ENCODE peak calls at places on chromosomes 16 and 17, in seven cellular contexts. N is AG04450; G is breast epithelium; W is pancreas; C is neural progenitor cell; K is CD4-positive, alpha-beta memory T cell; H is A549. B is an unnamed sample. For H3K9me3, the result is how much of the 10 kb centered on the place peaks cover.

GRCh38 chr16:86565644-86566511 is 751 bp upstream of the FOXC2 start:
- DNase-seq in N (no peak), G (no peak), W (no peak), C (peak), K (no peak), H (no peak), B (no peak)

GRCh38 chr17:62014526-62014925 is 50.6 kb downstream of the MED13 start:
- DNase-seq in N (no peak), G (no peak), W (no peak), C (no peak), K (no peak), H (no peak), B (no peak)

GRCh38 chr17:81735181-81736102 is 23.4 kb downstream of the SLC25A10 start:
- DNase-seq in N (no peak), G (no peak), W (peak), C (no peak), K (no peak), H (no peak), B (no peak)

GRCh38 chr16:2180962-2181923 is 15.2 kb downstream of the CASKIN1 start:
- DNase-seq in N (no peak), G (no peak), W (no peak), C (peak), K (no peak), H (no peak), B (no peak)

GRCh38 chr16:89723279-89724250 is 2.2 kb downstream of the ZNF276 start:
- DNase-seq in N (no peak), G (no peak), W (peak), C (no peak), K (peak), H (no peak), B (peak)

GRCh38 chr16:19882641-19883040 is 2.0 kb downstream of the GPRC5B start:
- DNase-seq in N (no peak), G (no peak), W (no peak), C (peak), K (no peak), H (no peak), B (no peak)

GRCh38 chr17:50094243-50094752 is 853 bp upstream of the PDK2 start:
- DNase-seq in N (peak), G (peak), W (peak), C (peak), K (peak), H (peak), B (peak)

GRCh38 chr17:63881935-63882601 is at the start of gene GH2:
- DNase-seq in N (no peak), G (no peak), W (peak), C (peak), K (peak), H (peak), B (no peak)

GRCh38 chr17:60321336-60322055 is 70.4 kb downstream of the USP32 start:
- DNase-seq in N (no peak), G (no peak), W (no peak), C (no peak), K (no peak), H (no peak), B (no peak)

GRCh38 chr16:28092721-28093382 is 29.3 kb upstream of the GSG1L start:
- DNase-seq in N (no peak), G (no peak), W (no peak), C (no peak), K (no peak), H (no peak), B (no peak)

GRCh38 chr17:81811705-81812570 is 8.0 kb downstream of the GCGR start:
- DNase-seq in N (no peak), G (no peak), W (peak), C (no peak), K (no peak), H (no peak), B (no peak)

GRCh38 chr16:30113031-30113710 is at the start of gene GDPD3:
- DNase-seq in N (no peak), G (no peak), W (peak), C (peak), K (no peak), H (no peak), B (peak)

GRCh38 chr16:60651351-60651750 is 1384.9 kb downstream of the CDH8 start:
- DNase-seq in N (no peak), G (no peak), W (no peak), C (no peak), K (no peak), H (no peak), B (no peak)

GRCh38 chr16:60642956-60643355 is 1393.3 kb downstream of the CDH8 start:
- DNase-seq in N (no peak), G (no peak), W (no peak), C (no peak), K (no peak), H (no peak), B (no peak)

GRCh38 chr16:60645541-60645940 is 1390.7 kb downstream of the CDH8 start:
- DNase-seq in N (no peak), G (no peak), W (no peak), C (no peak), K (no peak), H (no peak), B (no peak)

GRCh38 chr16:60648260-60648659 is 1388.0 kb downstream of the CDH8 start:
- DNase-seq in N (no peak), G (no peak), W (no peak), C (no peak), K (no peak), H (no peak), B (no peak)

DNA sequence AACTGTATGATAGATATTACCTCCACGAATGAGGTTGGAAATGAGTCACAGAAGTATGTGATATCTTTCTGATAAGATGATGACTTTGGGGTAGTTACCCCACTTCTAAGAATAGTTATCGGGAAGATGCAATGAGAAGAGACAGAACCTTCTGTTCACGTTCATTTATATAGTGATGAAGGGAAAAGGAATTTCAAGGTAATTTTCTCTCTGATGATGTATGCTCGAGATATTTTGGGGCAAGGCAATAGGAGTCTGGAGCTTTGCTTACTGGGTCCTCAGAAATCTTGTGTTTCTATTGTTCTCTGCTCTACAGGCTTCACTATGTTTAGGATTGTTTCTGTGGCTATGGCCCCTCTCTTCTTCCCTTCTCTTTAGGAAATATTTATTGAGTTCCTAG is 1389.6 kb downstream of the CDH8 start:
- DNase-seq in N (no peak), G (no peak), W (no peak), C (no peak), K (no peak), H (no peak), B (no peak)
- H3K9me3 ChIP-seq in N (under half), G (under half), W (under half), C (under half), K (under half), H (under half), B (under half)

DNA sequence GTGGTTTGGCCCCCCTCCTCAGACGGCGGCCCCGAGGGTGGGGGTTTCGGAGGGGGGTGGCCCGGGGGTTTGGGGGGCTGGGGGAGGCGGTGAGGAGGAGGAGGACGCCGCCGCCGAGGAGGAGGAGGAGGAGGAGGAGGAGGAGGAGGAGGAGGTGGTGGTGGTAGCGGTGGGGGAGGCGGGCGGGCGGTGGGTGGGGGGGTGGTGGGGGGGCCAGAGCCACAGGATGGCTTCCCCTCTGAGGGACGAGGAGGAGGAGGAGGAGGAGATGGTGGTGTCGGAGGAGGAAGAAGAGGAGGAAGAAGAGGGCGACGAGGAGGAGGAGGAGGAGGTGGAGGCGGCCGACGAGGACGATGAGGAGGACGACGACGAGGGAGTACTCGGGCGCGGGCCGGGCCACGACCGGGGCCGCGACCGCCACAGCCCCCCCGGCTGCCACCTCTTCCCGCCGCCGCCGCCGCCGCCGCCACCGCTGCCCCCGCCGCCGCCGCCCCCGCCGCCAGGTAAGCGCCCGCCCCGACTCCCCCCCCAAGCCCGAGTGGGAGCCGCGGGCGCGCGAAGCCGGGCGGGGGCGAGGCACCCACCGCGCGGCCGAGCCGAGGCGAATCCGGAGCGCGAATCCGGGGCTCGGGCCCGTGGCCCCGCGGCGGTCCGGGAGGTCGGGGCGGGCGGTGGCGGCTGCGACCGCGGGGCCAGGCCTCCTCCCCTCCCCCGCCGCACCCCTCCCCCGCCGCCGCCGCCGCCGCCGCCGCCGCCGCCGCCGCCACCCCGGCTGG is 3.8 kb upstream of the CHD3 start:
- DNase-seq in N (no peak), G (no peak), W (no peak), C (peak), K (peak), H (no peak), B (no peak)
- H3K27ac ChIP-seq in N (peak), G (peak), W (peak), C (no peak), K (no peak), H (peak), B (no peak)

DNA sequence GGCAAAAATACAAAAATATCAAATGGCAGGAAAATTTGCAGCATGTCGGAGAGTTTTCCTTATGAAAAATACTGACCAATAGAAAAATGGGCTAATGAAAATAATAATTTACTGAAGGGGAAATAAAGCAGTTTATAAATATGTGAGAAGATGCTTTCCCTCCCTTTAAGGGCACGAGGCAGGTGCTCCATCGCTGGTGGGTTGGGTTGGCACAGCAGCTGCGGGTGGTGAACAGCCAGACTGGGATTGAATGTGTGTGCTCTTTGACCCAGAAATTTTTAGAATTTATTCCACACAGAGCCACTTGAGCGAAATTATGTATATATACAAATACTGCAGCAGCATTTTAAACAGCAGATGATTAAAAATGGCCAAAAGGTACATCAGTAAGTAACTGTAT is 109.1 kb upstream of the ZNF750 start:
- DNase-seq in N (no peak), G (no peak), W (peak), C (no peak), K (no peak), H (no peak), B (peak)
- H3K9me3 ChIP-seq in N (half or more), G (under half), W (under half), C (under half), K (under half), H (half or more), B (under half)

GRCh38 chr17:77382356-77382911 is 241.7 kb downstream of the SEC14L1 start:
- DNase-seq in N (no peak), G (no peak), W (peak), C (peak), K (peak), H (no peak), B (no peak)

GRCh38 chr17:77383613-77384608 is 243.1 kb downstream of the SEC14L1 start:
- DNase-seq in N (no peak), G (no peak), W (peak), C (no peak), K (no peak), H (no peak), B (peak)

GRCh38 chr17:77381731-77382130 is 241.0 kb downstream of the SEC14L1 start:
- DNase-seq in N (no peak), G (no peak), W (peak), C (no peak), K (no peak), H (no peak), B (no peak)

GRCh38 chr17:77381185-77381700 is 240.5 kb downstream of the SEC14L1 start:
- DNase-seq in N (no peak), G (no peak), W (no peak), C (no peak), K (no peak), H (no peak), B (no peak)

GRCh38 chr17:77382966-77383612 is 242.3 kb downstream of the SEC14L1 start:
- DNase-seq in N (peak), G (no peak), W (peak), C (no peak), K (no peak), H (no peak), B (no peak)
- H3K27ac ChIP-seq in N (peak), G (peak), W (no peak), C (peak), K (peak), H (peak), B (peak)

DNA sequence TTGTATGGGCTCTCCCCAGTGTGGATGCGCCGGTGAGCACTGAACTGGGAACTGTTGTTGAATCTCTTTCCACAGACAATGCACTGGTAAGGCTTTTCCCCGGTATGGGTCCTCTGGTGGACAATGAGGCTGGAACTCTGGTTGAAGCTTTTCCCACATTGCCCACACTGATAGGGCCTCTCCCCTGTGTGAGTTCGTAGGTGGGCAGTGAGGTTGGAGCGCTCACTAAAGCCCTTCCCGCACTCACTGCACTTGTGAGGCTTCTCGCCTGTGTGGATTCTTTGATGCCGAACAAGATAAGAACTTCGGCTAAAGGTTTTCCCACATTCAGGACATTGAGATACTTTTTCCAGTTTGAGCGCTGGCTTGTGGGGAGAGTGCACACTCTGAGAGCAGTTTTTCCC is 17.8 kb downstream of the ZSCAN32 start:
- DNase-seq in N (no peak), G (no peak), W (no peak), C (no peak), K (no peak), H (peak), B (no peak)
- H3K9me3 ChIP-seq in N (half or more), G (half or more), W (under half), C (under half), K (under half), H (half or more), B (half or more)

DNA sequence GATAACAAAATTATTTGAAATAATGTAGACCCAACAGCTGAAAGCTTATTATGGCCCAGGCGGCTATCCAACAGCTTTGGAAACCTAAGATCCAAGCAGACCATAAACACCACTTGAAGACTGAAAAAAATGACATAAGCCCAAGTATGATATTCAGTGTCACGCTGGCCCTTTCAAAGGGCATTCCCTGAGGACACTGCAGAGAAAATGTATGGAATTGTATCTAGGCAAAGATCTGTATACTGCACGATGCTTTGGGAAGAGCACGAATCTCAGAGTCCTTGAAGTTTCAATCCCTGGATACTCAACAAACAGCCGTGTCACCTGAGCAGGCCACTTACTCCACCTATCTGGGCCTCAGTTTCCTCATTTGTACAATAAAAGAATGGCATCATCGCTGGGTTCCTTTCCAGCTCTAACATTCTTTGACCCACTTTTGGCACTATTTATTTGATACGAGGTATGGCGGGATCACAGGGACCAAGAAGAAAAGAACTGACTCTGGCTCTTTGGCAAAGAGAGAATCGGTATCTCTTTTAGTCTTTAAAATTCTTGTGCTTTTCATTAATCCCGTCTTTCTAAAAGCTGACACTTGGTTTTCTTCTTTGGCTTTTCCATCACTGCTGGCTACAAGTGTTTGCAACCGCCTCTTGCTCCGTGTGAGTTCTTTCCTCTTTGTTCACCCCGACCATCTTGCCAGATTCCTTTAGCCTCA is 1.2 kb downstream of the STAT5B start:
- DNase-seq in N (no peak), G (no peak), W (no peak), C (no peak), K (no peak), H (no peak), B (no peak)
- H3K27ac ChIP-seq in N (peak), G (peak), W (no peak), C (peak), K (peak), H (peak), B (peak)

GRCh38 chr16:3375680-3376079 is 20.0 kb downstream of the OR2C1 start:
- DNase-seq in N (no peak), G (no peak), W (no peak), C (no peak), K (no peak), H (no peak), B (no peak)

GRCh38 chr16:3377917-3378316 is 22.2 kb downstream of the OR2C1 start:
- DNase-seq in N (no peak), G (no peak), W (no peak), C (no peak), K (no peak), H (no peak), B (no peak)
- H3K9me3 ChIP-seq in N (half or more), G (half or more), W (under half), C (under half), K (under half), H (half or more), B (half or more)

DNA sequence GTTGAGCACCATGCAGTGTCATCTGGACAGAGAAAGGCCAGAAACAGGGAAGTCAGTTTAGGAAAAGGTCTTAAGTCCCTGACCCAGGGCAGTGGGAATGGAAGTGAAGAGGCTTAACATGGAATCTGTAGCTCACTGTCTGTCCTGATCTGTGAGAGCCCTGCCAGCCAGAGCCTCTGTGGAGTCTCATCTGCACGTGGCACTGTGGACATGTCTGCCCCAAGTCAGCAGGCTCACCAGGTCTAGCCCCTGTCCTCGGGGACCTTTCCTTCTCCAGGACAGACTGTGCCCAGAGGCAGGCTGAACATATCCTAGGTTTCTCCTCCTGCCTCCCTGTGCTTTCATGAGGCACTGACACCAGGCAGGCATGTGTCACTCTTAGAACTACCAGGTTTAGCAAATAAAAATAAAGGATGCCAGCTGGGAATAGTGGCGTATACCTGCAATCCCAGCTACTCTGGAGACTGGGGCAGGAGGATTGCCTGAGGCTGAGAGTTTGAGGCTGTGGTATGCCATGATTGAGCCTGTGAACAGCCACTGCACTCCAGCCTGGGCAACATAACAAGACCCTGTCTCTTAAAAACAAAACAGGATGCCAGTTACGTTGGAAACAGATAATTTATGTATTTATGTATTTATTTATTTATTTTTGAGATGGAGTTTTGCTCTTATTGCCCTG is 22.4 kb downstream of the UNK start:
- DNase-seq in N (no peak), G (no peak), W (peak), C (no peak), K (no peak), H (no peak), B (no peak)
- H3K27ac ChIP-seq in N (peak), G (no peak), W (no peak), C (no peak), K (no peak), H (no peak), B (no peak)

DNA sequence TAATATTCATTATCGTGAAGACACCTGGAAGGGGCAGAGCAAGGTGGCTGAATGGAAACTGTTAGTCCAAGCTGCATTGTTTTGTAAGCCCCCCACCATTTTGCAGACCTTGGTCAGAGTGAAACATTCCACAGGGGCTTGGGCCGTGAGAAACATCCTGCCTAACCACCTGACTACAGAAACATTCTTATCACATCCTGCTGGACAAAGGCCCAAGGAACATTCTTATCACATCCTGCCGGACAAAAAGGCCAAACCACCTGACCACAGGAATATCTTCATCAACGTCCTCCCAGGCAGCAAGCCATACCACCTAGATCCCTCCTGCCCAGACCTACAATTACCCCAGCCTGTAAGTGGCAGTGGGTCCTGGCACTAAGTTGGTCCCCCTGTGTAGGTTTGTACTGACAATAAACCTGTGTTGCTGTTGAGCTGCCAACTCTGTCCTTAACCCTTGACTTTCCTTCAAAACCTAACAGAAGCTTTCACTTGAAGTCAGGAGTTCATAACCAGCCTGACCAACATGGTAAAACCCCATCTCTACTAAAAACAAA is 19.6 kb downstream of the ATF7IP2 start:
- DNase-seq in N (no peak), G (no peak), W (no peak), C (no peak), K (no peak), H (no peak), B (no peak)
- H3K9me3 ChIP-seq in N (under half), G (under half), W (under half), C (under half), K (under half), H (under half), B (under half)

GRCh38 chr16:82043680-82044584 is 8.9 kb downstream of the HSD17B2 start:
- DNase-seq in N (peak), G (no peak), W (no peak), C (peak), K (no peak), H (no peak), B (no peak)
- H3K27ac ChIP-seq in N (peak), G (no peak), W (no peak), C (peak), K (no peak), H (no peak), B (no peak)